ENCODE peak calls at places on chromosomes 3 and 15, in six cellular contexts. U is progenitor cell of endocrine pancreas; M is hepatic stellate cell; G is activated T-helper 1 cell treated with anti-CD3 and anti-CD28 coated beads, Interleukin-12 subunit alpha, Interleukin-12 subunit beta, Interleukin-2, Interleukin-4 antibody, amounts not matched to agents 30 ng/mL and 10 ng/mL and 1 ng/mL, durations not matched to agents 14 hours and 24 hours and 36 hours; Q is stimulated activated CD4-positive, alpha-beta T cell treated with anti-CD3 and anti-CD28 coated beads, Interleukin-1b, Interleukin-23, amount 100 ng/mL, for 4 hours; V is EL. X is an unnamed sample.

GRCh38 chr15:60752973-60753720 is 274.2 kb upstream of the ICE2 start:
- DNase-seq in U (no peak), M (no peak), G (no peak), Q (no peak), V (no peak), X (no peak)

GRCh38 chr3:97232635-97233034 is 418.2 kb downstream of the EPHA6 start:
- DNase-seq in U (no peak), M (no peak), G (no peak), Q (no peak), V (no peak), X (no peak)

GRCh38 chr3:4996771-4997291 is 17.6 kb downstream of the BHLHE40 start:
- DNase-seq in U (no peak), M (no peak), G (no peak), Q (no peak), V (no peak), X (no peak)

GRCh38 chr3:52291508-52292181 is 4.0 kb downstream of the GLYCTK start:
- DNase-seq in U (no peak), M (no peak), G (no peak), Q (no peak), V (peak; percentile 24), X (peak; percentile 41)

GRCh38 chr3:175383813-175384212 is 524.7 kb downstream of the NAALADL2 start:
- DNase-seq in U (no peak), M (peak; percentile 3), G (no peak), Q (no peak), V (peak; percentile 47), X (peak; percentile 6)

GRCh38 chr3:65303431-65303830 is 615.6 kb upstream of the ADAMTS9 start:
- DNase-seq in U (no peak), M (no peak), G (no peak), Q (no peak), V (no peak), X (no peak)

GRCh38 chr15:33960160-33960559 is 8.1 kb upstream of the CHRM5 start:
- DNase-seq in U (no peak), M (no peak), G (no peak), Q (no peak), V (no peak), X (no peak)

GRCh38 chr15:66931768-66932633 is 133.4 kb upstream of the SMAD3 start:
- DNase-seq in U (no peak), M (peak; percentile 68), G (no peak), Q (no peak), V (peak; percentile 72), X (peak; percentile 58)

GRCh38 chr15:49215768-49216739 is 46.0 kb downstream of the GALK2 start:
- DNase-seq in U (no peak), M (no peak), G (no peak), Q (no peak), V (no peak), X (no peak)

GRCh38 chr15:70421197-70421482 is 323.4 kb upstream of the TLE3 start:
- DNase-seq in U (no peak), M (no peak), G (no peak), Q (no peak), V (no peak), X (no peak)

GRCh38 chr15:80549712-80550111 is 145.4 kb upstream of the ABHD17C start:
- DNase-seq in U (no peak), M (no peak), G (no peak), Q (no peak), V (peak; percentile 30), X (no peak)

GRCh38 chr3:82087958-82088357 is 326.5 kb upstream of the GBE1 start:
- DNase-seq in U (no peak), M (peak; percentile 25), G (no peak), Q (no peak), V (peak; percentile 64), X (peak; percentile 75)

GRCh38 chr15:96339662-96340347 is 9.3 kb downstream of the NR2F2 start:
- DNase-seq in U (no peak), M (no peak), G (no peak), Q (no peak), V (no peak), X (no peak)

GRCh38 chr3:11803977-11804903 is 42.4 kb downstream of the TAMM41 start:
- DNase-seq in U (peak; percentile 11), M (peak; percentile 64), G (peak; percentile 16), Q (peak; percentile 11), V (peak; percentile 53), X (peak; percentile 78)